ENCODE peak calls at places on chromosomes 7 and 10, in eight cellular contexts. Y is A549; V is NB4; M is B cell; I is activated CD8-positive, alpha-beta T cell treated with anti-CD3 and anti-CD28 coated beads for 36 hours; D is uterus; X is WTC11; F is Peyer's patch. J is an unnamed sample.

GRCh38 chr7:74401137-74401859 is 52.4 kb upstream of the GTF2IRD1 start:
- DNase-seq in Y (peak; percentile 72), V (peak; percentile 78), M (peak; percentile 84), I (peak; percentile 81), D (peak; percentile 74), X (peak; percentile 93), F (peak; percentile 74), J (peak; percentile 83)

GRCh38 chr7:74097937-74098614 is 14.5 kb downstream of the LIMK1 start:
- DNase-seq in Y (peak; percentile 30), V (no peak), M (no peak), I (no peak), D (peak; percentile 70), X (no peak), F (no peak), J (no peak)

GRCh38 chr10:127300868-127301321 is 104.5 kb upstream of the INSYN2A start:
- DNase-seq in Y (no peak), V (no peak), M (no peak), I (no peak), D (no peak), X (no peak), F (no peak), J (no peak)

GRCh38 chr7:38276096-38276857 is 2.8 kb upstream of the TARP start:
- DNase-seq in Y (no peak), V (peak; percentile 78), M (no peak), I (no peak), D (no peak), X (no peak), F (no peak), J (no peak)

GRCh38 chr10:21364196-21365114 is 161.0 kb downstream of the SKIDA1 start:
- DNase-seq in Y (peak; percentile 99), V (no peak), M (no peak), I (no peak), D (no peak), X (peak; percentile 57), F (no peak), J (no peak)

GRCh38 chr10:113565364-113565763 is 12.5 kb downstream of the HABP2 start:
- DNase-seq in Y (no peak), V (no peak), M (no peak), I (no peak), D (no peak), X (no peak), F (no peak), J (no peak)

GRCh38 chr10:130511801-130512200 is 375.6 kb downstream of the GLRX3 start:
- DNase-seq in Y (no peak), V (no peak), M (no peak), I (no peak), D (no peak), X (no peak), F (no peak), J (no peak)

GRCh38 chr7:28773423-28774129 is 184.6 kb downstream of the TRIL start:
- DNase-seq in Y (no peak), V (no peak), M (no peak), I (no peak), D (no peak), X (no peak), F (no peak), J (no peak)

GRCh38 chr10:15660990-15661389 is 58.7 kb downstream of the ITGA8 start:
- DNase-seq in Y (no peak), V (no peak), M (no peak), I (no peak), D (no peak), X (peak; percentile 31), F (no peak), J (no peak)

GRCh38 chr10:30691601-30692015 is 62.1 kb upstream of the LYZL2 start:
- DNase-seq in Y (no peak), V (no peak), M (no peak), I (no peak), D (no peak), X (no peak), F (no peak), J (no peak)

GRCh38 chr7:66904063-66904593 is 16.9 kb upstream of the TMEM248 start:
- DNase-seq in Y (no peak), V (no peak), M (no peak), I (no peak), D (no peak), X (no peak), F (no peak), J (no peak)

GRCh38 chr7:50197547-50197946 is 104.5 kb upstream of the ZPBP start:
- DNase-seq in Y (no peak), V (peak; percentile 26), M (no peak), I (peak; percentile 89), D (no peak), X (peak; percentile 50), F (no peak), J (peak; percentile 52)

GRCh38 chr7:111758332-111758731 is 196.0 kb upstream of the IMMP2L start:
- DNase-seq in Y (no peak), V (no peak), M (no peak), I (no peak), D (no peak), X (no peak), F (no peak), J (no peak)

DNA sequence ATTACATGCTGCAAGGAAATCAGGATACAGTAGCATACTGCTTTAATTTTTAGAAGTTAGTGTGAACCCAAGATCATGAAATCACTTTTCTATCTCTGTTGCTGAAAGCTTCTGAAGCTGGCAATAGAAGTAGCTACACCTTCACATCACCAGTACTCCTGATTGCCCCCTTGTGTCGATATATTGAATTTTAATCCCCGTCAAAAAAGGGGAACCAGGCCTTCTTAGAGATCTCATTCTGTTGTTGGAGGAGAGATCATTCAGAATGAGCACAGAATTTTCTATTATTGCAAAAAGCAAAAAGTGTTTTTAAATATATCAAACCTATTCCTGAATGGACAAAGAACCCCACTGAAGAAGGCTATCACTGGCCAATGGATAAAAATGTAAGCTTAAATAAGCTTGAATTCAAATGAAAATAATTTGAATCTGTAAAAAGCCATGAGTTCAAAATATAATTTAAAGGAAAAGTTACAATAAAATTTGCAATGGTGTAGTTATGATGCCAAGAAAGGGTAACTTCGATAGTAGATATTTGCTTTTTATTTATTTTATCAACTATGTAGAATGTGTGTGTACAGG is 39.7 kb upstream of the TEX47 start:
- DNase-seq in Y (peak; percentile 37), V (peak; percentile 70), M (no peak), I (no peak), D (no peak), X (no peak), F (no peak), J (peak; percentile 20)
- TF ChIP-seq CTCF in Y (peak; percentile 34), V (peak; percentile 61), M (no peak), I (peak; percentile 33), D (no peak), X (peak; percentile 30), F (peak; percentile 22), J (peak; percentile 67)

DNA sequence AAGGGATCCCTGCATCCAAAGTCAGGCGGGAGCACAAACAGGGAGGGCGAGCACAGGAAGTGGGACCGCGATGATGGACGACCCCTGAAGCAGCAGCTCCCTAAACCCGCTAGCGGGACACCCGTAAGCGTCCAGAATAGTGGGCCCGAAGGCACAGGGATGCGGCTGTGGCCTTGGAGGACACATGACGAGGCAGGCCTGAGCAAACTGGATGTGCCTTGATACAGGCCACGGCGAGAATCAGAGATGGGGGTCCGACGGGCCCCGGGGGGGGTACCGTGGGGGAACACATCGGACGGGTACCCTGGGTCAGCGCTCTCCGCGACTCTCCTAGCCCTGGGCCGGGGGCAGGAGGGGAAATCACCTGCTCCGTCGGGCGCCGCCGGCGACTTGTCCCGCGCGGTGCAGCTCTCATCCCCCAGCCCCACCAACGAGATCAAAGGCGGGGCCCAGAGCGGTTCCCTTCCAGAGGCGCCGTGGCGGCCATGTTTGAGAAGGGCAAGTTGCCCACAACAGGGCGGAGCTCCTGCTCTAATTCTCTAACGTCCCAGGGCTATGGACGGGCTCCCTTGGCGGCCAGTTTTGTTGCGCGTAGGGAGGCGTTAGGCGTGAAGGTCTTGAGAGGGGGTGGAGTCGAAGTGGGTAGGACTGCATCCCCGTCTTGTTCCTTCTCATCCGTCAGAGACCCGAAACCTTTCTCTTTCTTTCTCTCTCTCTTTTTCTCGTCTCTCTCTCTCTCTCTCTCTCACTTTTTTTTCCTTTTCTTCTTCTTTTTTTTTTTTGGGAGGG is at the start of gene CUEDC2:
- DNase-seq in Y (peak; percentile 96), V (peak; percentile 98), M (peak; percentile 91), I (peak; percentile 98), D (peak; percentile 98), X (peak; percentile 99), F (peak; percentile 94), J (peak; percentile 93)
- TF ChIP-seq CTCF in Y (no peak), V (no peak), M (no peak), I (no peak), D (peak; percentile 8), X (no peak), F (peak; percentile 8), J (peak; percentile 8)

GRCh38 chr7:150927954-150928340 is 50.2 kb downstream of the KCNH2 start:
- DNase-seq in Y (peak; percentile 27), V (peak; percentile 62), M (no peak), I (peak; percentile 39), D (no peak), X (no peak), F (no peak), J (no peak)
- TF ChIP-seq CTCF in Y (no peak), V (peak; percentile 8), M (no peak), I (no peak), D (no peak), X (no peak), F (no peak), J (no peak)

GRCh38 chr10:51348622-51349021 is 274.3 kb downstream of the PRKG1 start:
- DNase-seq in Y (no peak), V (no peak), M (no peak), I (no peak), D (no peak), X (no peak), F (no peak), J (no peak)
- TF ChIP-seq CTCF in Y (no peak), V (no peak), M (no peak), I (no peak), D (no peak), X (no peak), F (no peak), J (no peak)

GRCh38 chr7:41143074-41143473 is 559.8 kb downstream of the INHBA start:
- DNase-seq in Y (no peak), V (no peak), M (no peak), I (no peak), D (no peak), X (no peak), F (no peak), J (no peak)
- TF ChIP-seq CTCF in Y (no peak), V (no peak), M (no peak), I (no peak), D (no peak), X (no peak), F (no peak), J (no peak)

DNA sequence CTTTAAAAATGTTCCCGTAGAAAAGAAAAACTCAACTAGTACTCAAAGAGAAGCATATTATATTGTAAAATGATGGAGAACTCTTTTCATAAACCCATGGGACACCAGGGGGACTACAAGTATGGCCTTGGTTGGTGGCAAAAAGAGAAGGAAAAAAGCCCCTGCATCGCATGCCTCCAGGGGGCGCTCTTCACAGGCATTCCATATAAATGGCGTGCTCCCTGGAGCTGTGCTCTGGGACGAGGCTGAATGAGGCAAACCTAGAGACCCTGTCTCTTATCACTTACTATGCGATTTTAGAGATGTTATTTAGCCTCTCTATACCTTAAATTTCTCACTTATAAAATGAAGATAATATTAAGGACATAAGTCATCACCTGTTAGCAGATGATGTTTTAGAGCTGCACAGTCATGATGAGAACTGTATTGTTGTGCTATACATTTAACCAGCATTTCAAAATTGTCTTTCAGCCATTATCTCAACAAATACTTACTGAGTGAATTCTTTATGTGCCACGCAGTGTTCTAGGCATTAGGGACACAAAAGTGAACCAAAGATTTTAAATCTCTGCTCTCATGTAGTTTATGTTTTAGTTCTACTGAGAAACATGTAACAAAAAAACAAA is 105.8 kb downstream of the ARHGAP21 start:
- DNase-seq in Y (peak; percentile 78), V (peak; percentile 51), M (no peak), I (peak; percentile 57), D (peak; percentile 26), X (peak; percentile 83), F (peak; percentile 30), J (peak; percentile 11)
- TF ChIP-seq CTCF in Y (peak; percentile 87), V (peak; percentile 76), M (peak; percentile 70), I (peak; percentile 96), D (peak; percentile 45), X (peak; percentile 93), F (peak; percentile 53), J (peak; percentile 77)